ENCODE peak calls at places on chromosomes 6 and 20, in four cellular contexts. J is HS-5, U is NCI-H1105, Q is non-pigmented ciliary epithelial cell. Z is an unnamed sample.

GRCh38 chr20:354298-354977 is 7.5 kb downstream of the NRSN2 start:
- DNase-seq in J (no peak), U (peak; percentile 72), Q (no peak), Z (peak; percentile 71)

GRCh38 chr20:62209850-62210495 is 10.1 kb downstream of the HRH3 start:
- DNase-seq in J (no peak), U (no peak), Q (no peak), Z (no peak)

GRCh38 chr6:93123585-93123984 is 295.8 kb downstream of the EPHA7 start:
- DNase-seq in J (no peak), U (no peak), Q (no peak), Z (no peak)

GRCh38 chr20:1489764-1490436 is 1.3 kb downstream of the SIRPB2 start:
- DNase-seq in J (no peak), U (no peak), Q (no peak), Z (no peak)

GRCh38 chr20:1474817-1475603 is 8.4 kb upstream of the NSFL1C start:
- DNase-seq in J (no peak), U (no peak), Q (no peak), Z (no peak)

GRCh38 chr6:35532141-35532540 is 19.4 kb upstream of the TULP1 start:
- DNase-seq in J (no peak), U (no peak), Q (no peak), Z (no peak)

GRCh38 chr6:49692534-49692933 is 20.8 kb downstream of the CRISP2 start:
- DNase-seq in J (no peak), U (no peak), Q (no peak), Z (no peak)

GRCh38 chr6:160510199-160510598 is 153.9 kb downstream of the LPA start:
- DNase-seq in J (peak; percentile 30), U (no peak), Q (no peak), Z (peak; percentile 11)

GRCh38 chr20:62133051-62133845 is 9.9 kb downstream of the PSMA7 start:
- DNase-seq in J (no peak), U (no peak), Q (no peak), Z (no peak)

GRCh38 chr6:100731411-100731810 is 149.7 kb downstream of the ASCC3 start:
- DNase-seq in J (no peak), U (no peak), Q (no peak), Z (no peak)

GRCh38 chr20:62721511-62722197 is 13.0 kb downstream of the NTSR1 start:
- DNase-seq in J (no peak), U (no peak), Q (no peak), Z (peak; percentile 70)

GRCh38 chr6:119312875-119313338 is 36.7 kb downstream of the MAN1A1 start:
- DNase-seq in J (no peak), U (no peak), Q (no peak), Z (no peak)

GRCh38 chr6:15389759-15390723 is 144.2 kb downstream of the JARID2 start:
- DNase-seq in J (peak; percentile 19), U (no peak), Q (no peak), Z (peak; percentile 37)

GRCh38 chr6:116388924-116389323 is 18.2 kb downstream of the DSE start:
- DNase-seq in J (no peak), U (no peak), Q (no peak), Z (no peak)

GRCh38 chr6:64012351-64013060 is 376.9 kb downstream of the PHF3 start:
- DNase-seq in J (no peak), U (peak; percentile 44), Q (peak; percentile 51), Z (peak; percentile 37)

GRCh38 chr6:146100776-146101175 is 71.9 kb downstream of the GRM1 start:
- DNase-seq in J (no peak), U (no peak), Q (no peak), Z (no peak)

GRCh38 chr6:119728220-119728750 is 378.7 kb upstream of the MAN1A1 start:
- DNase-seq in J (no peak), U (no peak), Q (no peak), Z (no peak)

Z was measured in A172.